ENCODE peak calls at places on chromosomes 12 and 14, in ten cellular contexts. E is lower lobe of right lung, K is ascending aorta, H is WERI-Rb-1, J is dorsolateral prefrontal cortex, C is brain microvascular endothelial cell, D is colonic mucosa, Q is HL-60, G is Peyer's patch, R is hepatocyte. P is an unnamed sample.

GRCh38 chr12:12736759-12737676 is 19.9 kb downstream of the CDKN1B start:
- DNase-seq in E (no peak), K (no peak), H (no peak), J (no peak), C (no peak), D (no peak), Q (peak), G (peak), R (peak), P (no peak)

GRCh38 chr12:10501031-10501430 is 4.7 kb upstream of the EIF2S3B start:
- DNase-seq in E (no peak), K (no peak), H (no peak), J (no peak), C (no peak), D (no peak), Q (no peak), G (no peak), R (no peak), P (peak)

GRCh38 chr12:25979059-25979458 is 20.6 kb downstream of the RASSF8 start:
- DNase-seq in E (no peak), K (no peak), H (no peak), J (no peak), C (no peak), D (no peak), Q (no peak), G (no peak), R (no peak), P (no peak)

GRCh38 chr12:49951411-49952105 is 1.0 kb downstream of the AQP2 start:
- DNase-seq in E (no peak), K (no peak), H (no peak), J (no peak), C (no peak), D (no peak), Q (no peak), G (peak), R (no peak), P (no peak)

GRCh38 chr12:32312049-32312670 is 87.2 kb upstream of the FGD4 start:
- DNase-seq in E (no peak), K (no peak), H (no peak), J (no peak), C (peak), D (no peak), Q (peak), G (no peak), R (peak), P (peak)

GRCh38 chr12:5716221-5716620 is 228.8 kb downstream of the ANO2 start:
- DNase-seq in E (no peak), K (peak), H (no peak), J (no peak), C (no peak), D (peak), Q (no peak), G (no peak), R (peak), P (no peak)

GRCh38 chr12:25883026-25883928 is 75.2 kb upstream of the RASSF8 start:
- DNase-seq in E (no peak), K (no peak), H (no peak), J (no peak), C (no peak), D (no peak), Q (no peak), G (no peak), R (no peak), P (no peak)

GRCh38 chr14:41782488-41782887 is 175.8 kb downstream of the LRFN5 start:
- DNase-seq in E (no peak), K (no peak), H (no peak), J (no peak), C (no peak), D (no peak), Q (no peak), G (no peak), R (no peak), P (no peak)

GRCh38 chr14:75264036-75264435 is 14.6 kb upstream of the FOS start:
- DNase-seq in E (no peak), K (no peak), H (no peak), J (no peak), C (no peak), D (no peak), Q (no peak), G (no peak), R (no peak), P (no peak)

GRCh38 chr14:36805116-36805515 is 143.5 kb downstream of the PAX9 start:
- DNase-seq in E (no peak), K (no peak), H (no peak), J (no peak), C (no peak), D (no peak), Q (no peak), G (no peak), R (no peak), P (no peak)

GRCh38 chr12:79121486-79121885 is 256.9 kb downstream of the SYT1 start:
- DNase-seq in E (no peak), K (no peak), H (peak), J (no peak), C (no peak), D (no peak), Q (no peak), G (no peak), R (peak), P (peak)

GRCh38 chr12:50221228-50222008 is 54.2 kb upstream of the CERS5 start:
- DNase-seq in E (no peak), K (no peak), H (peak), J (no peak), C (peak), D (no peak), Q (peak), G (no peak), R (peak), P (no peak)

GRCh38 chr14:91228112-91229004 is 16.1 kb downstream of the GPR68 start:
- DNase-seq in E (no peak), K (no peak), H (no peak), J (no peak), C (peak), D (no peak), Q (no peak), G (peak), R (no peak), P (peak)

GRCh38 chr14:69464379-69464778 is 20.1 kb upstream of the PLEKHD1 start:
- DNase-seq in E (no peak), K (no peak), H (no peak), J (no peak), C (peak), D (no peak), Q (no peak), G (no peak), R (no peak), P (no peak)

GRCh38 chr12:64610660-64611429 is 550 bp downstream of the RASSF3 start:
- DNase-seq in E (peak), K (peak), H (peak), J (no peak), C (peak), D (peak), Q (peak), G (peak), R (peak), P (peak)

GRCh38 chr14:90383731-90384542 is 12.9 kb upstream of the CALM1 start:
- DNase-seq in E (peak), K (no peak), H (peak), J (peak), C (peak), D (peak), Q (peak), G (peak), R (peak), P (peak)

GRCh38 chr14:61322011-61322798 is 826 bp downstream of the PRKCH start:
- DNase-seq in E (peak), K (no peak), H (no peak), J (no peak), C (no peak), D (peak), Q (no peak), G (peak), R (peak), P (peak)

GRCh38 chr12:46370792-46371717 is 1.5 kb downstream of the SLC38A2 start:
- DNase-seq in E (peak), K (peak), H (peak), J (peak), C (peak), D (peak), Q (peak), G (peak), R (peak), P (peak)

GRCh38 chr14:105050551-105050897 is 14.7 kb downstream of the GPR132 start:
- DNase-seq in E (peak), K (no peak), H (no peak), J (no peak), C (no peak), D (peak), Q (no peak), G (peak), R (no peak), P (peak)

GRCh38 chr12:90712671-90713070 is 242.3 kb downstream of the CCER1 start:
- DNase-seq in E (no peak), K (no peak), H (no peak), J (no peak), C (no peak), D (no peak), Q (no peak), G (no peak), R (no peak), P (no peak)

GRCh38 chr12:117028254-117028653 is 71.0 kb downstream of the TESC start:
- DNase-seq in E (no peak), K (no peak), H (no peak), J (peak), C (no peak), D (no peak), Q (no peak), G (peak), R (no peak), P (no peak)

GRCh38 chr14:39396448-39396847 is 35.8 kb downstream of the FBXO33 start:
- DNase-seq in E (no peak), K (no peak), H (no peak), J (no peak), C (no peak), D (no peak), Q (no peak), G (no peak), R (no peak), P (no peak)

GRCh38 chr12:92747151-92747550 is 44.4 kb downstream of the PLEKHG7 start:
- DNase-seq in E (no peak), K (no peak), H (no peak), J (no peak), C (no peak), D (no peak), Q (no peak), G (no peak), R (no peak), P (no peak)

GRCh38 chr12:119857036-119857435 is 20.1 kb downstream of the CIT start:
- DNase-seq in E (no peak), K (no peak), H (no peak), J (no peak), C (no peak), D (no peak), Q (no peak), G (no peak), R (no peak), P (no peak)

GRCh38 chr14:77495354-77495753 is 3.3 kb downstream of the ISM2 start:
- DNase-seq in E (no peak), K (no peak), H (no peak), J (peak), C (no peak), D (no peak), Q (no peak), G (no peak), R (no peak), P (no peak)

GRCh38 chr14:63564318-63564717 is 21.1 kb upstream of the PPP2R5E start:
- DNase-seq in E (peak), K (no peak), H (no peak), J (no peak), C (no peak), D (peak), Q (no peak), G (no peak), R (peak), P (no peak)

GRCh38 chr12:77229640-77230442 is 164.5 kb upstream of the E2F7 start:
- DNase-seq in E (no peak), K (no peak), H (no peak), J (no peak), C (peak), D (no peak), Q (no peak), G (no peak), R (no peak), P (no peak)

GRCh38 chr12:103249614-103250013 is 246.2 kb downstream of the C12orf42 start:
- DNase-seq in E (no peak), K (no peak), H (no peak), J (no peak), C (no peak), D (no peak), Q (no peak), G (no peak), R (peak), P (no peak)

GRCh38 chr12:116591608-116592115 is 32.5 kb downstream of the MAP1LC3B2 start:
- DNase-seq in E (no peak), K (no peak), H (no peak), J (no peak), C (no peak), D (no peak), Q (no peak), G (no peak), R (peak), P (no peak)

GRCh38 chr14:74207943-74208342 is 31.3 kb upstream of the VSX2 start:
- DNase-seq in E (no peak), K (no peak), H (peak), J (no peak), C (no peak), D (no peak), Q (no peak), G (no peak), R (no peak), P (no peak)

GRCh38 chr14:100436745-100437406 is 113.7 kb downstream of the SLC25A47 start:
- DNase-seq in E (no peak), K (no peak), H (no peak), J (peak), C (no peak), D (no peak), Q (no peak), G (no peak), R (no peak), P (no peak)
- H3K27ac ChIP-seq in E (no peak), K (no peak), H (no peak), J (no peak), C (no peak), D (no peak), Q (no peak), G (no peak), R (no peak), P (peak)

DNA sequence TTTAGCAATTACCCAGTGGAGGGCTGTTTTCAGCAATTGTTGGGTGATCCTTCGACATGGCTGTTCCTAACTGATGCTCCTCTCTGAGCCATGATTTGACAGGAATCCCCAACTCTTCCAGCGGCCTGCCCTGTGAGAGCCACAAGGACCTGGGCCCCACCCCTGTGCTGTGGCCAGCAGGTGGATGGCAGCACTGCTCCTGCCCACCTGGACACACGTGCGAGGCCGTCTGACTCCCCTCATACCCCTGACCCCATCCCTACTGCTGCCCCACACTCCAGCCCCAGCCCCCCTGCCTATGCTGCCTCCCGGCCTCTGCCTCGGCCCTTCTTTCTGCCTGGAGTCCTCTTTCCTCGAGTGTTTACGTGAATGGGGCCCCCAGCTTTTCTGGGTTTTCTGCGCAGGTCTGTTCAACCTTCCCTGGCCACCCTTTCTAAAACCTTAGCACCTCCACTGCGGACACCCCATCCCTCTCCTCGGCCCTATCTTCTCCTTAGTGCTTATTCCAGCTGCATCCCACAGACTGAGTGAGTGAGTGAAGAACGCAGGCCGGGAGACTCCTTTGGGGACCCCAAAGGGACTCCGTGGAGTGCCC is 111.4 kb downstream of the DICER1 start:
- DNase-seq in E (no peak), K (no peak), H (no peak), J (no peak), C (no peak), D (no peak), Q (no peak), G (peak), R (no peak), P (no peak)
- TF ChIP-seq CTCF in E (no peak), K (no peak), H (no peak), J (no peak), C (no peak), D (no peak), Q (no peak), G (no peak), R (no peak), P (no peak)

GRCh38 chr14:22489957-22490950 is 98.8 kb downstream of the DAD1 start:
- DNase-seq in E (no peak), K (no peak), H (no peak), J (no peak), C (no peak), D (no peak), Q (no peak), G (no peak), R (no peak), P (no peak)
- H3K27ac ChIP-seq in E (peak), K (no peak), H (no peak), J (no peak), C (no peak), D (no peak), Q (no peak), G (peak), R (no peak), P (no peak)

GRCh38 chr12:126761420-126761819 is 1505.5 kb upstream of the TMEM132C start:
- DNase-seq in E (no peak), K (no peak), H (no peak), J (no peak), C (no peak), D (no peak), Q (no peak), G (no peak), R (no peak), P (no peak)
- TF ChIP-seq CTCF in E (no peak), K (no peak), H (no peak), J (no peak), C (no peak), D (no peak), Q (no peak), G (no peak), R (no peak), P (no peak)